ENCODE peak calls at places on chromosome 6, in four cellular contexts. U is lower lobe of right lung, L is NCI-H1105, Z is caudate nucleus. P is an unnamed sample.

GRCh38 chr6:29631860-29632731 is 887 bp downstream of the GABBR1 start:
- DNase-seq in U (peak; percentile 63), L (peak; percentile 59), Z (peak; percentile 76), P (peak; percentile 69)

GRCh38 chr6:20948531-20948930 is 414.3 kb downstream of the CDKAL1 start:
- DNase-seq in U (no peak), L (no peak), Z (no peak), P (no peak)

GRCh38 chr6:129730477-129731165 is 20.6 kb upstream of the ARHGAP18 start:
- DNase-seq in U (no peak), L (peak; percentile 36), Z (no peak), P (no peak)

GRCh38 chr6:25306379-25306778 is 27.2 kb downstream of the CARMIL1 start:
- DNase-seq in U (no peak), L (no peak), Z (no peak), P (no peak)

GRCh38 chr6:151209071-151209831 is 30.5 kb upstream of the AKAP12 start:
- DNase-seq in U (no peak), L (peak; percentile 29), Z (peak; percentile 28), P (no peak)

GRCh38 chr6:116059713-116060571 is 749 bp downstream of the FRK start:
- DNase-seq in U (peak; percentile 49), L (no peak), Z (no peak), P (no peak)

GRCh38 chr6:80547827-80548226 is 441.4 kb downstream of the BCKDHB start:
- DNase-seq in U (no peak), L (no peak), Z (no peak), P (no peak)

GRCh38 chr6:36139431-36139830 is 9.1 kb downstream of the MAPK13 start:
- DNase-seq in U (no peak), L (no peak), Z (no peak), P (no peak)

GRCh38 chr6:110547266-110547964 is 71.0 kb upstream of the SLC22A16 start:
- DNase-seq in U (no peak), L (no peak), Z (no peak), P (no peak)

GRCh38 chr6:24454452-24454851 is 34.9 kb downstream of the GPLD1 start:
- DNase-seq in U (no peak), L (no peak), Z (no peak), P (no peak)

GRCh38 chr6:32075781-32076494 is 33.2 kb downstream of the TNXB start:
- DNase-seq in U (no peak), L (no peak), Z (no peak), P (no peak)

GRCh38 chr6:142845624-142846458 is 99.1 kb downstream of the HIVEP2 start:
- DNase-seq in U (peak; percentile 82), L (peak; percentile 62), Z (peak; percentile 90), P (peak; percentile 91)

GRCh38 chr6:43957273-43957672 is 170.0 kb downstream of the MRPL14 start:
- DNase-seq in U (no peak), L (no peak), Z (no peak), P (no peak)

GRCh38 chr6:100846276-100846675 is 34.9 kb downstream of the ASCC3 start:
- DNase-seq in U (no peak), L (no peak), Z (no peak), P (no peak)

GRCh38 chr6:36187446-36187845 is 9.1 kb upstream of the BRPF3 start:
- DNase-seq in U (no peak), L (no peak), Z (no peak), P (no peak)

GRCh38 chr6:83603560-83603959 is 91.2 kb downstream of the PRSS35 start:
- DNase-seq in U (no peak), L (no peak), Z (peak; percentile 19), P (no peak)

GRCh38 chr6:48610846-48611245 is 499.8 kb upstream of the PTCHD4 start:
- DNase-seq in U (no peak), L (no peak), Z (no peak), P (no peak)

GRCh38 chr6:169253745-169254238 is at the start of gene THBS2:
- DNase-seq in U (no peak), L (no peak), Z (no peak), P (peak; percentile 72)

GRCh38 chr6:167574431-167575097 is 249.7 kb downstream of the TTLL2 start:
- DNase-seq in U (no peak), L (no peak), Z (no peak), P (no peak)

GRCh38 chr6:21327326-21328140 is 266.0 kb upstream of the SOX4 start:
- DNase-seq in U (no peak), L (no peak), Z (no peak), P (no peak)

GRCh38 chr6:107033136-107033535 is 5.1 kb downstream of the MTRES1 start:
- DNase-seq in U (no peak), L (no peak), Z (no peak), P (no peak)

GRCh38 chr6:5202206-5202605 is 58.5 kb downstream of the LYRM4 start:
- DNase-seq in U (no peak), L (no peak), Z (no peak), P (no peak)